ENCODE peak calls at places on chromosomes 13 and 19, in nine cellular contexts. One of them, this sample, is unnamed.

GRCh38 chr13:78999494-78999893 is 340.5 kb upstream of the OBI1 start:
- DNase-seq in ascending aorta: no peak
- DNase-seq in psoas muscle: no peak
- DNase-seq in aorta: no peak
- DNase-seq in uterus: no peak
- DNase-seq in testis: no peak
- DNase-seq in neuronal stem cell: no peak
- DNase-seq in GM23338: no peak
- DNase-seq in Peyer's patch: no peak
- DNase-seq in this sample: no peak

GRCh38 chr13:28159057-28159456 is 20.7 kb downstream of the PAN3 start:
- DNase-seq in ascending aorta: no peak
- DNase-seq in psoas muscle: no peak
- DNase-seq in aorta: no peak
- DNase-seq in uterus: no peak
- DNase-seq in testis: no peak
- DNase-seq in neuronal stem cell: no peak
- DNase-seq in GM23338: no peak
- DNase-seq in Peyer's patch: no peak
- DNase-seq in this sample: no peak

GRCh38 chr19:5303208-5303607 is 37.4 kb downstream of the PTPRS start:
- DNase-seq in ascending aorta: no peak
- DNase-seq in psoas muscle: no peak
- DNase-seq in aorta: no peak
- DNase-seq in uterus: no peak
- DNase-seq in testis: no peak
- DNase-seq in neuronal stem cell: no peak
- DNase-seq in GM23338: no peak
- DNase-seq in Peyer's patch: no peak
- DNase-seq in this sample: no peak

GRCh38 chr13:77267362-77267761 is 59.5 kb downstream of the MYCBP2 start:
- DNase-seq in ascending aorta: no peak
- DNase-seq in psoas muscle: no peak
- DNase-seq in aorta: no peak
- DNase-seq in uterus: no peak
- DNase-seq in testis: no peak
- DNase-seq in neuronal stem cell: no peak
- DNase-seq in GM23338: no peak
- DNase-seq in Peyer's patch: no peak
- DNase-seq in this sample: no peak

GRCh38 chr13:27979001-27979643 is 9.4 kb downstream of the URAD start:
- DNase-seq in ascending aorta: no peak
- DNase-seq in psoas muscle: no peak
- DNase-seq in aorta: no peak
- DNase-seq in uterus: no peak
- DNase-seq in testis: no peak
- DNase-seq in neuronal stem cell: no peak
- DNase-seq in GM23338: peak; percentile 66
- DNase-seq in Peyer's patch: no peak
- DNase-seq in this sample: no peak

GRCh38 chr13:40585911-40586471 is 80.5 kb downstream of the FOXO1 start:
- DNase-seq in ascending aorta: no peak
- DNase-seq in psoas muscle: no peak
- DNase-seq in aorta: no peak
- DNase-seq in uterus: no peak
- DNase-seq in testis: no peak
- DNase-seq in neuronal stem cell: no peak
- DNase-seq in GM23338: peak; percentile 61
- DNase-seq in Peyer's patch: no peak
- DNase-seq in this sample: no peak

GRCh38 chr19:43634877-43635560 is 4.6 kb downstream of the CADM4 start:
- DNase-seq in ascending aorta: no peak
- DNase-seq in psoas muscle: no peak
- DNase-seq in aorta: no peak
- DNase-seq in uterus: no peak
- DNase-seq in testis: peak; percentile 36
- DNase-seq in neuronal stem cell: peak; percentile 75
- DNase-seq in GM23338: peak; percentile 77
- DNase-seq in Peyer's patch: no peak
- DNase-seq in this sample: no peak

GRCh38 chr13:44052843-44053607 is 173.3 kb downstream of the LACC1 start:
- DNase-seq in ascending aorta: no peak
- DNase-seq in psoas muscle: no peak
- DNase-seq in aorta: peak; percentile 77
- DNase-seq in uterus: peak; percentile 30
- DNase-seq in testis: peak; percentile 21
- DNase-seq in neuronal stem cell: peak; percentile 27
- DNase-seq in GM23338: peak; percentile 60
- DNase-seq in Peyer's patch: no peak
- DNase-seq in this sample: no peak

GRCh38 chr13:51479199-51479523 is 26.3 kb upstream of the INTS6 start:
- DNase-seq in ascending aorta: no peak
- DNase-seq in psoas muscle: no peak
- DNase-seq in aorta: no peak
- DNase-seq in uterus: no peak
- DNase-seq in testis: no peak
- DNase-seq in neuronal stem cell: no peak
- DNase-seq in GM23338: no peak
- DNase-seq in Peyer's patch: no peak
- DNase-seq in this sample: no peak

GRCh38 chr13:21309542-21310172 is 133.2 kb downstream of the MRPL57 start:
- DNase-seq in ascending aorta: no peak
- DNase-seq in psoas muscle: no peak
- DNase-seq in aorta: no peak
- DNase-seq in uterus: no peak
- DNase-seq in testis: no peak
- DNase-seq in neuronal stem cell: no peak
- DNase-seq in GM23338: no peak
- DNase-seq in Peyer's patch: no peak
- DNase-seq in this sample: no peak
- H3K27ac ChIP-seq in ascending aorta: no peak overlapping the region
- H3K27ac ChIP-seq in psoas muscle: no peak overlapping the region
- H3K27ac ChIP-seq in aorta: no peak overlapping the region
- H3K27ac ChIP-seq in uterus: no peak overlapping the region
- H3K27ac ChIP-seq in testis: no peak overlapping the region
- H3K27ac ChIP-seq in neuronal stem cell: no peak overlapping the region
- H3K27ac ChIP-seq in GM23338: no peak overlapping the region
- H3K27ac ChIP-seq in Peyer's patch: no peak overlapping the region
- H3K27ac ChIP-seq in this sample: no peak overlapping the region

GRCh38 chr19:15123031-15123890 is 16.1 kb downstream of the SYDE1 start:
- DNase-seq in ascending aorta: no peak
- DNase-seq in psoas muscle: no peak
- DNase-seq in aorta: no peak
- DNase-seq in uterus: no peak
- DNase-seq in testis: no peak
- DNase-seq in neuronal stem cell: no peak
- DNase-seq in GM23338: no peak
- DNase-seq in Peyer's patch: no peak
- DNase-seq in this sample: no peak
- H3K4me3 ChIP-seq in ascending aorta: no peak overlapping the region
- H3K4me3 ChIP-seq in psoas muscle: no peak overlapping the region
- H3K4me3 ChIP-seq in aorta: no peak overlapping the region
- H3K4me3 ChIP-seq in uterus: no peak overlapping the region
- H3K4me3 ChIP-seq in testis: no peak overlapping the region
- H3K4me3 ChIP-seq in neuronal stem cell: no peak overlapping the region
- H3K4me3 ChIP-seq in GM23338: no peak overlapping the region
- H3K4me3 ChIP-seq in Peyer's patch: no peak overlapping the region
- H3K4me3 ChIP-seq in this sample: no peak overlapping the region

GRCh38 chr19:6853868-6854267 is 33.5 kb upstream of the ADGRE1 start:
- DNase-seq in ascending aorta: no peak
- DNase-seq in psoas muscle: no peak
- DNase-seq in aorta: peak; percentile 24
- DNase-seq in uterus: no peak
- DNase-seq in testis: no peak
- DNase-seq in neuronal stem cell: no peak
- DNase-seq in GM23338: no peak
- DNase-seq in Peyer's patch: no peak
- DNase-seq in this sample: no peak
- H3K27ac ChIP-seq in ascending aorta: no peak overlapping the region
- H3K27ac ChIP-seq in psoas muscle: no peak overlapping the region
- H3K27ac ChIP-seq in aorta: no peak overlapping the region
- H3K27ac ChIP-seq in uterus: no peak overlapping the region
- H3K27ac ChIP-seq in testis: no peak overlapping the region
- H3K27ac ChIP-seq in neuronal stem cell: no peak overlapping the region
- H3K27ac ChIP-seq in GM23338: no peak overlapping the region
- H3K27ac ChIP-seq in Peyer's patch: no peak overlapping the region
- H3K27ac ChIP-seq in this sample: no peak overlapping the region

GRCh38 chr19:1671716-1672037 is 19.3 kb upstream of the TCF3 start:
- DNase-seq in ascending aorta: no peak
- DNase-seq in psoas muscle: no peak
- DNase-seq in aorta: no peak
- DNase-seq in uterus: no peak
- DNase-seq in testis: no peak
- DNase-seq in neuronal stem cell: no peak
- DNase-seq in GM23338: no peak
- DNase-seq in Peyer's patch: no peak
- DNase-seq in this sample: peak; percentile 55
- H3K4me3 ChIP-seq in ascending aorta: no peak overlapping the region
- H3K4me3 ChIP-seq in psoas muscle: peak overlapping the region; percentile 22
- H3K4me3 ChIP-seq in aorta: no peak overlapping the region
- H3K4me3 ChIP-seq in uterus: no peak overlapping the region
- H3K4me3 ChIP-seq in testis: peak overlapping the region; percentile 30
- H3K4me3 ChIP-seq in neuronal stem cell: no peak overlapping the region
- H3K4me3 ChIP-seq in GM23338: peak overlapping the region; percentile 51
- H3K4me3 ChIP-seq in Peyer's patch: peak overlapping the region; percentile 49
- H3K4me3 ChIP-seq in this sample: peak overlapping the region; percentile 49

GRCh38 chr13:85497652-85498051 is 301.6 kb downstream of the SLITRK6 start:
- DNase-seq in ascending aorta: no peak
- DNase-seq in psoas muscle: no peak
- DNase-seq in aorta: no peak
- DNase-seq in uterus: no peak
- DNase-seq in testis: no peak
- DNase-seq in neuronal stem cell: no peak
- DNase-seq in GM23338: no peak
- DNase-seq in Peyer's patch: no peak
- DNase-seq in this sample: no peak
- H3K27ac ChIP-seq in ascending aorta: no peak overlapping the region
- H3K27ac ChIP-seq in psoas muscle: no peak overlapping the region
- H3K27ac ChIP-seq in aorta: no peak overlapping the region
- H3K27ac ChIP-seq in uterus: no peak overlapping the region
- H3K27ac ChIP-seq in testis: no peak overlapping the region
- H3K27ac ChIP-seq in neuronal stem cell: no peak overlapping the region
- H3K27ac ChIP-seq in GM23338: no peak overlapping the region
- H3K27ac ChIP-seq in Peyer's patch: no peak overlapping the region
- H3K27ac ChIP-seq in this sample: no peak overlapping the region

This sample was measured in WERI-Rb-1.